ENCODE peak calls at places on chromosome 18, in four cellular contexts. R is stimulated activated CD8-positive, alpha-beta memory T cell treated with anti-CD3 and anti-CD28 coated beads, Interleukin-15, amount 100 ng/mL, for 1 hour; I is astrocyte of the cerebellum; K is Right ventricle myocardium superior. B is an unnamed sample.

GRCh38 chr18:45024357-45025107 is 343.8 kb downstream of the SETBP1 start:
- DNase-seq in I (no peak), R (no peak), K (no peak), B (no peak)

GRCh38 chr18:78586596-78586995 is 393.0 kb upstream of the SALL3 start:
- DNase-seq in R (no peak), I (no peak), K (no peak), B (no peak)

GRCh38 chr18:73487956-73488355 is 620.2 kb upstream of the NETO1 start:
- DNase-seq in I (no peak), R (no peak), K (no peak), B (no peak)

GRCh38 chr18:36305375-36305774 is 7.9 kb downstream of the FHOD3 start:
- DNase-seq in R (no peak), I (no peak), K (no peak), B (no peak)

GRCh38 chr18:37270046-37270665 is 295.4 kb downstream of the CELF4 start:
- DNase-seq in K (peak), R (no peak), I (peak), B (peak)

GRCh38 chr18:61572871-61573270 is 239.6 kb downstream of the CDH20 start:
- DNase-seq in K (no peak), I (no peak), R (no peak), B (no peak)

GRCh38 chr18:35581555-35582309 is at the start of gene GALNT1:
- DNase-seq in R (no peak), I (no peak), K (peak), B (peak)

GRCh38 chr18:6741290-6741689 is 11.8 kb downstream of the ARHGAP28 start:
- DNase-seq in R (no peak), I (peak), K (no peak), B (peak)

GRCh38 chr18:54396755-54397154 is 39.0 kb downstream of the C18orf54 start:
- DNase-seq in R (no peak), K (no peak), I (no peak), B (no peak)

GRCh38 chr18:10135302-10135926 is 221.6 kb downstream of the VAPA start:
- DNase-seq in I (no peak), K (no peak), R (no peak), B (no peak)

GRCh38 chr18:35172009-35172408 is 68.8 kb upstream of the ZNF397 start:
- DNase-seq in K (no peak), R (no peak), I (no peak), B (no peak)

GRCh38 chr18:44500820-44501670 is 179.6 kb upstream of the SETBP1 start:
- DNase-seq in K (no peak), I (no peak), R (no peak), B (no peak)

GRCh38 chr18:22703883-22704626 is 229.1 kb upstream of the RBBP8 start:
- DNase-seq in R (no peak), I (peak), K (no peak), B (no peak)

GRCh38 chr18:73340135-73340934 is 472.5 kb upstream of the NETO1 start:
- DNase-seq in I (no peak), K (no peak), R (no peak), B (no peak)

GRCh38 chr18:60331890-60332289 is 40.7 kb downstream of the MC4R start:
- DNase-seq in K (no peak), R (no peak), I (no peak), B (no peak)

GRCh38 chr18:38752430-38752829 is 1186.8 kb upstream of the CELF4 start:
- DNase-seq in R (no peak), K (no peak), I (no peak), B (no peak)